ENCODE peak calls at places on chromosomes 7 and 10, in ten cellular contexts. M is transverse colon, X is K562, A is GM12891, U is stomach, R is spleen, O is suprapubic skin, H is upper lobe of left lung, S is HCT116, B is endothelial cell of umbilical vein. T is an unnamed sample.

GRCh38 chr7:21966271-21966670 is 20.6 kb upstream of the CDCA7L start:
- DNase-seq in B (no peak), H (no peak), U (no peak), O (no peak), R (no peak), M (no peak), X (no peak), A (no peak), S (no peak), T (no peak)

GRCh38 chr7:118072893-118073674 is 110.9 kb upstream of the LSM8 start:
- DNase-seq in U (no peak), M (no peak), O (no peak), S (no peak), H (no peak), R (no peak), X (no peak), A (no peak), B (no peak), T (no peak)

GRCh38 chr7:7017707-7018265 is 164.6 kb upstream of the C1GALT1 start:
- DNase-seq in H (no peak), S (no peak), B (no peak), A (no peak), R (no peak), O (no peak), U (no peak), M (no peak), X (no peak), T (no peak)

GRCh38 chr7:116145245-116145852 is 65.0 kb upstream of the TES start:
- DNase-seq in H (no peak), B (no peak), U (no peak), X (no peak), R (no peak), S (no peak), O (no peak), M (no peak), A (no peak), T (no peak)

GRCh38 chr7:155206286-155207020 is 91.2 kb upstream of the INSIG1 start:
- DNase-seq in X (peak; percentile 93), O (peak; percentile 79), H (peak; percentile 79), R (peak; percentile 93), U (peak; percentile 34), S (no peak), M (peak; percentile 56), A (peak; percentile 56), B (peak; percentile 98), T (peak; percentile 55)

GRCh38 chr7:46349490-46349889 is 428.4 kb upstream of the IGFBP3 start:
- DNase-seq in A (no peak), B (no peak), H (no peak), O (no peak), X (no peak), U (no peak), R (no peak), M (no peak), S (no peak), T (no peak)

GRCh38 chr10:120423350-120424197 is 33.5 kb upstream of the PLPP4 start:
- DNase-seq in M (peak; percentile 38), S (peak; percentile 42), A (peak; percentile 40), O (no peak), H (no peak), X (peak; percentile 45), R (no peak), U (peak; percentile 53), B (peak; percentile 86), T (peak; percentile 19)

GRCh38 chr7:1695800-1696454 is 25.9 kb downstream of the ELFN1 start:
- DNase-seq in M (no peak), R (peak; percentile 47), O (peak; percentile 63), S (no peak), X (no peak), H (peak; percentile 14), U (no peak), B (no peak), A (no peak), T (no peak)

GRCh38 chr10:101843032-101843991 is at the start of gene KCNIP2:
- DNase-seq in B (no peak), A (no peak), O (no peak), M (peak; percentile 52), X (no peak), U (no peak), H (peak; percentile 40), R (peak; percentile 88), S (no peak), T (peak; percentile 73)

DNA sequence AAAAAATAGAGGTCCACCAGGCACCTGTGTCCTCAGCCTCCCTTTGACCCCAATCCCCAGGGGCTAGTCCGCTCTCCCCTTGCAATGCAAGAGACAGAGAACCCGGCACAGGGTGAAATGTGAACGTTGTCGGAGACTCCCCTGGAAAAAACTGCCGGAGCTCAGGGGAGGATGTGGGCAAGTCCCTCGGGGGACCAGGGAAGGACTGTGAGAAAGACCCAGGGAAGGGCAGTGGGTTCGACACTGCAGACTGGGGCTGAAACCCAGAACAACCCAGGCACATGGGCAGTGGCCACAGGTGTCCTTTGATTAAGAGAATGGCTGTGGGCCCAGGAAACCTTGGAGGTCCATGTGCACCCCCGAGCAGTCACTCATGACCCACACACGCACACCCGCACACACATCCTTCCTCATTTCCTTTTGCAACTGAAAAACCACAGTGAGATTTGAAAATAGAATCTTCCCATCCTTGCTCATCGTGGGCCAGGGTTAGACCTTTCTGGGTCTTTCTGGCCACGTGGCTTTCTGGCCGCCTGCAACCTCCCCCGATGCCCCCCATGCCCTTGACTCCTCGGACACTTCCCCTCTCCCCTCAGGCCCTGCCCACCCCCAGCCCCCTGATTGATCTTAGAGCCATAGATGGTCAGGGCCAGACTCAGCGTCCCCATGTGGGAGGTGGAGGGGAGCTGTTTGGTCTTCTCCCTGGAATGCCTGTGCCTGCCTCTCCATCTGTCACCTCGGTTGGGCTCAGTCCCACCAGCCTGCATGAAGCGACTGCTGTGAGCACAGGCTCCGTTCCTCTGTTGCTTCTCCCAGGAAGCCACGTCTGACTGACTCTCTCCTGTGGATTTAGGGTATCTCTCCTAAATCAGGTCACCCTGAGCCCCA is 7.9 kb downstream of the LAT2 start:
- DNase-seq in R (peak; percentile 84), O (no peak), B (no peak), S (no peak), M (peak; percentile 30), U (no peak), H (peak; percentile 48), X (no peak), A (no peak), T (no peak)
- TF ChIP-seq POLR2AphosphoS5 in R (peak; percentile 75), O (no peak), B (no peak), S (no peak), M (no peak), U (no peak), H (no peak), X (no peak), A (peak; percentile 62), T (peak; percentile 77)

GRCh38 chr7:151552352-151553028 is 32.8 kb upstream of the RHEB start:
- DNase-seq in A (no peak), H (peak; percentile 79), O (no peak), M (peak; percentile 41), R (no peak), U (peak; percentile 70), S (no peak), X (no peak), B (no peak), T (no peak)
- TF ChIP-seq POLR2A in A (no peak), H (no peak), O (no peak), M (no peak), R (no peak), U (no peak), S (no peak), X (no peak), B (no peak), T (no peak)

GRCh38 chr10:79981356-79981672 is 32.4 kb upstream of the SFTPD start:
- DNase-seq in R (no peak), B (no peak), H (no peak), S (no peak), O (no peak), A (no peak), X (no peak), U (no peak), M (no peak), T (no peak)

GRCh38 chr10:79980711-79981110 is 31.8 kb upstream of the SFTPD start:
- DNase-seq in R (no peak), X (no peak), M (no peak), U (no peak), A (no peak), B (no peak), O (no peak), S (no peak), H (no peak), T (no peak)

GRCh38 chr10:79982486-79982800 is 33.5 kb upstream of the SFTPD start:
- DNase-seq in H (no peak), X (no peak), O (no peak), B (peak; percentile 7), S (no peak), R (no peak), A (no peak), M (no peak), U (no peak), T (no peak)

GRCh38 chr10:79982861-79983260 is 34.0 kb upstream of the SFTPD start:
- DNase-seq in R (no peak), S (no peak), O (no peak), X (no peak), U (no peak), M (no peak), H (no peak), A (no peak), B (no peak), T (no peak)

GRCh38 chr10:79981673-79982485 is 33.0 kb upstream of the SFTPD start:
- DNase-seq in B (peak; percentile 37), M (peak; percentile 52), H (peak; percentile 62), S (peak; percentile 23), U (peak; percentile 72), X (no peak), O (no peak), A (no peak), R (no peak), T (no peak)
- TF ChIP-seq POLR2AphosphoS5 in B (no peak), M (no peak), H (no peak), S (peak; percentile 56), U (no peak), X (no peak), O (no peak), A (no peak), R (no peak), T (no peak)

GRCh38 chr7:76133164-76133775 is 68.4 kb upstream of the SRRM3 start:
- DNase-seq in H (no peak), R (no peak), M (no peak), X (no peak), S (no peak), O (no peak), B (no peak), U (no peak), A (no peak), T (no peak)

GRCh38 chr7:76129366-76129765 is 72.3 kb upstream of the SRRM3 start:
- DNase-seq in S (no peak), M (no peak), R (no peak), A (no peak), H (no peak), O (no peak), U (no peak), B (no peak), X (no peak), T (no peak)

GRCh38 chr7:76131872-76132271 is 69.8 kb upstream of the SRRM3 start:
- DNase-seq in R (no peak), O (no peak), H (no peak), A (no peak), B (no peak), M (no peak), U (no peak), S (no peak), X (no peak), T (no peak)

GRCh38 chr7:76129836-76130235 is 71.9 kb upstream of the SRRM3 start:
- DNase-seq in X (no peak), U (no peak), H (no peak), O (no peak), S (no peak), A (no peak), B (no peak), R (no peak), M (no peak), T (no peak)

GRCh38 chr7:76133839-76134238 is 67.9 kb upstream of the SRRM3 start:
- DNase-seq in O (no peak), R (no peak), M (no peak), S (no peak), U (no peak), A (no peak), B (no peak), H (no peak), X (no peak), T (no peak)
- TF ChIP-seq POLR2A in O (no peak), R (no peak), M (no peak), S (no peak), U (no peak), A (no peak), B (no peak), H (no peak), X (no peak), T (no peak)

T was measured in GM12892.